ENCODE peak calls at places on chromosome 7, in five cellular contexts. One of them, this sample, is unnamed.
A peak's percentile ranks its signal among the peaks of the same experiment; 100 is the strongest.

GRCh38 chr7:54841772-54842707 is 83.0 kb upstream of the SEC61G start:
- DNase-seq in SK-N-MC: no peak
- DNase-seq in CD8-positive, alpha-beta T cell: no peak
- DNase-seq in foreskin keratinocyte: peak; percentile 43
- DNase-seq in CD4-positive, CD25-positive, alpha-beta regulatory T cell: no peak
- DNase-seq in this sample: no peak

GRCh38 chr7:80550005-80550404 is 38.1 kb upstream of the GNAT3 start:
- DNase-seq in SK-N-MC: no peak
- DNase-seq in CD8-positive, alpha-beta T cell: no peak
- DNase-seq in foreskin keratinocyte: no peak
- DNase-seq in CD4-positive, CD25-positive, alpha-beta regulatory T cell: no peak
- DNase-seq in this sample: no peak

GRCh38 chr7:140525741-140526140 is 46.4 kb upstream of the MKRN1 start:
- DNase-seq in SK-N-MC: no peak
- DNase-seq in CD8-positive, alpha-beta T cell: peak; percentile 17
- DNase-seq in foreskin keratinocyte: peak; percentile 54
- DNase-seq in CD4-positive, CD25-positive, alpha-beta regulatory T cell: no peak
- DNase-seq in this sample: no peak

GRCh38 chr7:135706858-135707569 is 21.0 kb downstream of the SLC13A4 start:
- DNase-seq in SK-N-MC: no peak
- DNase-seq in CD8-positive, alpha-beta T cell: no peak
- DNase-seq in foreskin keratinocyte: peak; percentile 78
- DNase-seq in CD4-positive, CD25-positive, alpha-beta regulatory T cell: no peak
- DNase-seq in this sample: no peak

GRCh38 chr7:2063562-2064360 is 169.0 kb downstream of the MAD1L1 start:
- DNase-seq in SK-N-MC: no peak
- DNase-seq in CD8-positive, alpha-beta T cell: no peak
- DNase-seq in foreskin keratinocyte: peak; percentile 23
- DNase-seq in CD4-positive, CD25-positive, alpha-beta regulatory T cell: no peak
- DNase-seq in this sample: peak; percentile 65

GRCh38 chr7:44195901-44196300 is 4.9 kb upstream of the YKT6 start:
- DNase-seq in SK-N-MC: no peak
- DNase-seq in CD8-positive, alpha-beta T cell: no peak
- DNase-seq in foreskin keratinocyte: no peak
- DNase-seq in CD4-positive, CD25-positive, alpha-beta regulatory T cell: no peak
- DNase-seq in this sample: no peak

GRCh38 chr7:44798649-44799275 is 2.3 kb downstream of the PPIA start:
- DNase-seq in SK-N-MC: no peak
- DNase-seq in CD8-positive, alpha-beta T cell: no peak
- DNase-seq in foreskin keratinocyte: no peak
- DNase-seq in CD4-positive, CD25-positive, alpha-beta regulatory T cell: no peak
- DNase-seq in this sample: no peak

GRCh38 chr7:112154690-112155089 is 51.5 kb downstream of the DOCK4 start:
- DNase-seq in SK-N-MC: no peak
- DNase-seq in CD8-positive, alpha-beta T cell: no peak
- DNase-seq in foreskin keratinocyte: no peak
- DNase-seq in CD4-positive, CD25-positive, alpha-beta regulatory T cell: no peak
- DNase-seq in this sample: no peak

GRCh38 chr7:134737561-134738353 is 41.7 kb upstream of the CALD1 start:
- DNase-seq in SK-N-MC: no peak
- DNase-seq in CD8-positive, alpha-beta T cell: no peak
- DNase-seq in foreskin keratinocyte: peak; percentile 70
- DNase-seq in CD4-positive, CD25-positive, alpha-beta regulatory T cell: no peak
- DNase-seq in this sample: no peak

GRCh38 chr7:104005197-104005596 is 15.7 kb upstream of the RELN start:
- DNase-seq in SK-N-MC: no peak
- DNase-seq in CD8-positive, alpha-beta T cell: no peak
- DNase-seq in foreskin keratinocyte: no peak
- DNase-seq in CD4-positive, CD25-positive, alpha-beta regulatory T cell: no peak
- DNase-seq in this sample: no peak

GRCh38 chr7:158638001-158638400 is 50.4 kb upstream of the PTPRN2 start:
- DNase-seq in SK-N-MC: no peak
- DNase-seq in CD8-positive, alpha-beta T cell: no peak
- DNase-seq in foreskin keratinocyte: no peak
- DNase-seq in CD4-positive, CD25-positive, alpha-beta regulatory T cell: no peak
- DNase-seq in this sample: no peak

GRCh38 chr7:134905375-134905774 is 80.9 kb upstream of the AGBL3 start:
- DNase-seq in SK-N-MC: peak; percentile 20
- DNase-seq in CD8-positive, alpha-beta T cell: no peak
- DNase-seq in foreskin keratinocyte: no peak
- DNase-seq in CD4-positive, CD25-positive, alpha-beta regulatory T cell: no peak
- DNase-seq in this sample: peak; percentile 29

GRCh38 chr7:12643644-12644043 is 43.8 kb upstream of the ARL4A start:
- DNase-seq in SK-N-MC: no peak
- DNase-seq in CD8-positive, alpha-beta T cell: no peak
- DNase-seq in foreskin keratinocyte: no peak
- DNase-seq in CD4-positive, CD25-positive, alpha-beta regulatory T cell: no peak
- DNase-seq in this sample: no peak

GRCh38 chr7:66283003-66283920 is 78.1 kb downstream of the TPST1 start:
- DNase-seq in SK-N-MC: no peak
- DNase-seq in CD8-positive, alpha-beta T cell: no peak
- DNase-seq in foreskin keratinocyte: peak; percentile 78
- DNase-seq in CD4-positive, CD25-positive, alpha-beta regulatory T cell: no peak
- DNase-seq in this sample: no peak

GRCh38 chr7:50276446-50276845 is 28.1 kb upstream of the IKZF1 start:
- DNase-seq in SK-N-MC: no peak
- DNase-seq in CD8-positive, alpha-beta T cell: no peak
- DNase-seq in foreskin keratinocyte: no peak
- DNase-seq in CD4-positive, CD25-positive, alpha-beta regulatory T cell: no peak
- DNase-seq in this sample: no peak

GRCh38 chr7:974820-975681 is at the start of gene COX19:
- DNase-seq in SK-N-MC: peak; percentile 32
- DNase-seq in CD8-positive, alpha-beta T cell: peak; percentile 90
- DNase-seq in foreskin keratinocyte: peak; percentile 65
- DNase-seq in CD4-positive, CD25-positive, alpha-beta regulatory T cell: peak; percentile 89
- DNase-seq in this sample: peak; percentile 91

GRCh38 chr7:972670-973309 is 2.6 kb downstream of the COX19 start:
- DNase-seq in SK-N-MC: no peak
- DNase-seq in CD8-positive, alpha-beta T cell: no peak
- DNase-seq in foreskin keratinocyte: no peak
- DNase-seq in CD4-positive, CD25-positive, alpha-beta regulatory T cell: no peak
- DNase-seq in this sample: no peak

GRCh38 chr7:973312-973711 is 2.0 kb downstream of the COX19 start:
- DNase-seq in SK-N-MC: no peak
- DNase-seq in CD8-positive, alpha-beta T cell: no peak
- DNase-seq in foreskin keratinocyte: no peak
- DNase-seq in CD4-positive, CD25-positive, alpha-beta regulatory T cell: no peak
- DNase-seq in this sample: no peak

GRCh38 chr7:975702-976473 is 539 bp upstream of the COX19 start:
- DNase-seq in SK-N-MC: no peak
- DNase-seq in CD8-positive, alpha-beta T cell: no peak
- DNase-seq in foreskin keratinocyte: no peak
- DNase-seq in CD4-positive, CD25-positive, alpha-beta regulatory T cell: no peak
- DNase-seq in this sample: no peak

DNA sequence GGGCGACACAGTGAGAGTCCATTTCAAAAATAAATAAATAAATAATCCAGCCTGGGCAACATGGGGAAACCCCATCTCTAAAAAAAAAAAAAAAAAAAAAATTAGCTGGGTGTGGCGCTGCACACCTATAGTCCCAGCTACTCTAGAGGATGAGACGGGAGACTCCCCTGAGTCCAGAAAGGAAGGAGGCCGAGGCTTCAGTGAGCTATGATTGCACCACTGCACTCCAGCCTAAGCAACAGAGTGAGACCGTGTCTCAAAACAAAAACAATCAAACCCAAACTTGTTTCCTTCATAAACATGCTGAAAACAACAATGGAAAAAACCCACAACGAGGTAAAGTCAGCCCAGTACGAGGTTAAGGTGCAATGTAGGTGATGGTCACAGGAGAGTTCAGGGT is 1.2 kb downstream of the COX19 start:
- DNase-seq in SK-N-MC: no peak
- DNase-seq in CD8-positive, alpha-beta T cell: no peak
- DNase-seq in foreskin keratinocyte: peak; percentile 30
- DNase-seq in CD4-positive, CD25-positive, alpha-beta regulatory T cell: no peak
- DNase-seq in this sample: no peak
- H3K27ac ChIP-seq in SK-N-MC: no peak overlapping the region
- H3K27ac ChIP-seq in CD8-positive, alpha-beta T cell: peak overlapping the region; percentile 99
- H3K27ac ChIP-seq in foreskin keratinocyte: no peak overlapping the region
- H3K27ac ChIP-seq in CD4-positive, CD25-positive, alpha-beta regulatory T cell: peak overlapping the region; percentile 99
- H3K27ac ChIP-seq in this sample: no peak overlapping the region

GRCh38 chr7:17769918-17770317 is 170.4 kb downstream of the SNX13 start:
- DNase-seq in SK-N-MC: peak; percentile 28
- DNase-seq in CD8-positive, alpha-beta T cell: peak; percentile 18
- DNase-seq in foreskin keratinocyte: peak; percentile 60
- DNase-seq in CD4-positive, CD25-positive, alpha-beta regulatory T cell: peak; percentile 50
- DNase-seq in this sample: peak; percentile 59
- H3K27ac ChIP-seq in SK-N-MC: no peak overlapping the region
- H3K27ac ChIP-seq in CD8-positive, alpha-beta T cell: no peak overlapping the region
- H3K27ac ChIP-seq in foreskin keratinocyte: no peak overlapping the region
- H3K27ac ChIP-seq in CD4-positive, CD25-positive, alpha-beta regulatory T cell: no peak overlapping the region
- H3K27ac ChIP-seq in this sample: no peak overlapping the region

DNA sequence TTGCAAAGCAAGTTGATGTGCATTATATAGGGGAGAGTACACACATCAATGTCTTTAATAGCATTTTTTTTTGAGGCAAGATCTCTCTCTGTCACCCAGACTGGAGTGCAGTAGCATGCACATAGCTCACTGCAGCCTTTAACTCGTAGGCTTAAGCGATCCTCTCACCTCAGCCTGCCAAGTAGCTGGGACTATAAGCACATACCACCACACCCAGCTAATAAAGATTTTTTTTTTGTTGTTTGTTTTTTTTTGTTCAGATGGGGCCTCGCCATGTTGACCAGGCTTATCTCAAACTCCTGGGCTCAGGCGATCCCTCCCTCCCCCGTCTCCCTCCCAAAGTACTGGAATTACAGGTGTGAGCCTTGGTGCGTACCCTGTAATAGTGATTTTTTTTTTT is 1.5 kb downstream of the UMAD1 start:
- DNase-seq in SK-N-MC: no peak
- DNase-seq in CD8-positive, alpha-beta T cell: no peak
- DNase-seq in foreskin keratinocyte: peak; percentile 11
- DNase-seq in CD4-positive, CD25-positive, alpha-beta regulatory T cell: no peak
- DNase-seq in this sample: peak; percentile 75
- H3K27ac ChIP-seq in SK-N-MC: no peak overlapping the region
- H3K27ac ChIP-seq in CD8-positive, alpha-beta T cell: no peak overlapping the region
- H3K27ac ChIP-seq in foreskin keratinocyte: no peak overlapping the region
- H3K27ac ChIP-seq in CD4-positive, CD25-positive, alpha-beta regulatory T cell: no peak overlapping the region
- H3K27ac ChIP-seq in this sample: peak overlapping the region; percentile 93

GRCh38 chr7:88495901-88496300 is 189.2 kb upstream of the STEAP4 start:
- DNase-seq in SK-N-MC: no peak
- DNase-seq in CD8-positive, alpha-beta T cell: no peak
- DNase-seq in foreskin keratinocyte: no peak
- DNase-seq in CD4-positive, CD25-positive, alpha-beta regulatory T cell: no peak
- DNase-seq in this sample: no peak

GRCh38 chr7:88490911-88491310 is 184.2 kb upstream of the STEAP4 start:
- DNase-seq in SK-N-MC: no peak
- DNase-seq in CD8-positive, alpha-beta T cell: no peak
- DNase-seq in foreskin keratinocyte: no peak
- DNase-seq in CD4-positive, CD25-positive, alpha-beta regulatory T cell: no peak
- DNase-seq in this sample: no peak

GRCh38 chr7:88485811-88486210 is 179.1 kb upstream of the STEAP4 start:
- DNase-seq in SK-N-MC: no peak
- DNase-seq in CD8-positive, alpha-beta T cell: no peak
- DNase-seq in foreskin keratinocyte: no peak
- DNase-seq in CD4-positive, CD25-positive, alpha-beta regulatory T cell: no peak
- DNase-seq in this sample: no peak

GRCh38 chr7:88490161-88490560 is 183.5 kb upstream of the STEAP4 start:
- DNase-seq in SK-N-MC: no peak
- DNase-seq in CD8-positive, alpha-beta T cell: no peak
- DNase-seq in foreskin keratinocyte: no peak
- DNase-seq in CD4-positive, CD25-positive, alpha-beta regulatory T cell: no peak
- DNase-seq in this sample: no peak
- H3K27ac ChIP-seq in SK-N-MC: no peak overlapping the region
- H3K27ac ChIP-seq in CD8-positive, alpha-beta T cell: no peak overlapping the region
- H3K27ac ChIP-seq in foreskin keratinocyte: no peak overlapping the region
- H3K27ac ChIP-seq in CD4-positive, CD25-positive, alpha-beta regulatory T cell: no peak overlapping the region
- H3K27ac ChIP-seq in this sample: no peak overlapping the region

DNA sequence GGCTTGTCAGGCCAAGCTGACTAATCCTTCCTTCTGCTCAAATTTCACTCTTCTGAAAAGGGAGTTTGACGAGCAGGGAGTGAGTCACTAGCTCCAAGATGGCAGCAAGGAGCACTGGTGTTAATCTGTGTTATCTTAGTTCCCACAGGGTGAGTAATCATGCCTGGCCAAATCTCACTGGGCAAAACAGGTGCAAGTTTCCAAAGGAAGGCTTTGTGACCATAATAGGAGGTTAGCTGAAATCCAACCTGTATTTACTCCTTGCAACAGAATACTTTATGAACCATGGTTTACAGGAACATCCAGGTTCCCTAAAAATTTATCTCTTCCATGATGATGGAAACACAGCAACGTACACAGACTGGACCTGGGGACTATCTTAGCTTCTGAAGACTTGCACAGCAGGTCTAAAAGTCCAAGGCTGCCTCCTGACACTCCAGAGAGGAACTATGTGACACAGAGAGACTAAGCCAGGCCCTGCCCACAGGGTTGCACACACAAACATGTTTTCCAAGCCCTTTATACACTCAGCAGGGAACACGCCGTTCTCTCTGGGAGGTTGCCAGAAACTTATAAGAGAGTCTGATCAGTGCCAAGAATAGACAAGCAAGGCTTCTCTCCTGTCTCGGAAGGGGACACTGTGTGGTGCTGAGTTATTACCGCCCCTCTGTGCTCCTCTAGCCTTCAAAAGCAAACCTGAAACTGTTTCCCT is 46.3 kb downstream of the PDK4 start:
- DNase-seq in SK-N-MC: peak; percentile 35
- DNase-seq in CD8-positive, alpha-beta T cell: no peak
- DNase-seq in foreskin keratinocyte: peak; percentile 81
- DNase-seq in CD4-positive, CD25-positive, alpha-beta regulatory T cell: no peak
- DNase-seq in this sample: peak; percentile 94
- H3K27ac ChIP-seq in SK-N-MC: no peak overlapping the region
- H3K27ac ChIP-seq in CD8-positive, alpha-beta T cell: no peak overlapping the region
- H3K27ac ChIP-seq in foreskin keratinocyte: no peak overlapping the region
- H3K27ac ChIP-seq in CD4-positive, CD25-positive, alpha-beta regulatory T cell: no peak overlapping the region
- H3K27ac ChIP-seq in this sample: peak overlapping the region; percentile 93

GRCh38 chr7:47256016-47256415 is 325.9 kb downstream of the TNS3 start:
- DNase-seq in SK-N-MC: no peak
- DNase-seq in CD8-positive, alpha-beta T cell: no peak
- DNase-seq in foreskin keratinocyte: peak; percentile 11
- DNase-seq in CD4-positive, CD25-positive, alpha-beta regulatory T cell: no peak
- DNase-seq in this sample: no peak
- H3K27ac ChIP-seq in SK-N-MC: no peak overlapping the region
- H3K27ac ChIP-seq in CD8-positive, alpha-beta T cell: no peak overlapping the region
- H3K27ac ChIP-seq in foreskin keratinocyte: no peak overlapping the region
- H3K27ac ChIP-seq in CD4-positive, CD25-positive, alpha-beta regulatory T cell: no peak overlapping the region
- H3K27ac ChIP-seq in this sample: no peak overlapping the region